ENCODE peak calls at places on chromosomes 16 and 17, in five cellular contexts. E is activated naive CD8-positive, alpha-beta T cell treated with anti-CD3 and anti-CD28 coated beads, Interleukin-2, amount 50 U/mL, for 24 hours; X is nucleus accumbens; A is Caki2; T is Kasumi-1. W is an unnamed sample.

GRCh38 chr16:16038950-16039349 is 89.5 kb downstream of the ABCC1 start:
- DNase-seq in E (no peak), X (no peak), A (no peak), T (peak; percentile 68), W (no peak)

GRCh38 chr17:41734139-41734948 is at the start of gene HAP1:
- DNase-seq in E (peak; percentile 19), X (no peak), A (no peak), T (no peak), W (no peak)

GRCh38 chr16:86892509-86892908 is 314.2 kb downstream of the FOXL1 start:
- DNase-seq in E (no peak), X (no peak), A (no peak), T (no peak), W (no peak)

GRCh38 chr17:37137070-37137610 is 188.4 kb downstream of the AATF start:
- DNase-seq in E (no peak), X (no peak), A (no peak), T (no peak), W (no peak)

GRCh38 chr16:81521141-81521626 is 76.6 kb downstream of the CMIP start:
- DNase-seq in E (peak; percentile 68), X (no peak), A (peak; percentile 82), T (no peak), W (peak; percentile 67)

GRCh38 chr17:2178798-2179505 is 124.0 kb downstream of the HIC1 start:
- DNase-seq in E (no peak), X (no peak), A (no peak), T (no peak), W (no peak)

GRCh38 chr16:87713469-87714229 is 52.1 kb downstream of the KLHDC4 start:
- DNase-seq in E (peak; percentile 56), X (no peak), A (no peak), T (peak; percentile 59), W (no peak)

GRCh38 chr16:73011926-73012325 is 36.0 kb downstream of the ZFHX3 start:
- DNase-seq in E (no peak), X (no peak), A (no peak), T (peak; percentile 59), W (no peak)

GRCh38 chr17:74010903-74011302 is 192.6 kb upstream of the RPL38 start:
- DNase-seq in E (no peak), X (no peak), A (no peak), T (no peak), W (no peak)

GRCh38 chr16:19517424-19518089 is 4.3 kb downstream of the GDE1 start:
- DNase-seq in E (no peak), X (no peak), A (peak; percentile 44), T (no peak), W (peak; percentile 43)